ENCODE peak calls at places on chromosomes 11 and 22, in four cellular contexts. One of them, this sample, is unnamed.

GRCh38 chr11:62705401-62705800 is 1.8 kb downstream of the BSCL2 start:
- DNase-seq in heart left ventricle: no peak
- DNase-seq in mammary epithelial cell: peak; percentile 37
- DNase-seq in body of pancreas: peak; percentile 62
- DNase-seq in this sample: no peak

GRCh38 chr11:70071996-70072395 is 6.1 kb upstream of the ANO1 start:
- DNase-seq in mammary epithelial cell: no peak
- DNase-seq in heart left ventricle: no peak
- DNase-seq in body of pancreas: no peak
- DNase-seq in this sample: no peak

GRCh38 chr22:40218152-40218551 is 40.4 kb downstream of the TNRC6B start:
- DNase-seq in heart left ventricle: no peak
- DNase-seq in mammary epithelial cell: no peak
- DNase-seq in body of pancreas: no peak
- DNase-seq in this sample: no peak

GRCh38 chr11:57527056-57527631 is 3.4 kb downstream of the TIMM10 start:
- DNase-seq in heart left ventricle: peak; percentile 71
- DNase-seq in mammary epithelial cell: peak; percentile 32
- DNase-seq in body of pancreas: peak; percentile 83
- DNase-seq in this sample: peak; percentile 48

GRCh38 chr11:2459796-2460531 is 15.2 kb downstream of the KCNQ1 start:
- DNase-seq in heart left ventricle: peak; percentile 62
- DNase-seq in body of pancreas: peak; percentile 65
- DNase-seq in mammary epithelial cell: no peak
- DNase-seq in this sample: no peak

GRCh38 chr11:103877221-103877620 is 159.2 kb upstream of the DDI1 start:
- DNase-seq in mammary epithelial cell: peak; percentile 5
- DNase-seq in body of pancreas: no peak
- DNase-seq in heart left ventricle: no peak
- DNase-seq in this sample: no peak

GRCh38 chr11:31327417-31327816 is 42.1 kb downstream of the DCDC1 start:
- DNase-seq in mammary epithelial cell: no peak
- DNase-seq in body of pancreas: no peak
- DNase-seq in heart left ventricle: no peak
- DNase-seq in this sample: no peak

GRCh38 chr11:108034952-108035351 is 26.3 kb downstream of the CUL5 start:
- DNase-seq in body of pancreas: no peak
- DNase-seq in mammary epithelial cell: no peak
- DNase-seq in heart left ventricle: no peak
- DNase-seq in this sample: no peak

GRCh38 chr22:20130319-20130718 is 1.3 kb upstream of the ZDHHC8 start:
- DNase-seq in heart left ventricle: no peak
- DNase-seq in mammary epithelial cell: no peak
- DNase-seq in body of pancreas: peak; percentile 25
- DNase-seq in this sample: no peak

GRCh38 chr11:12179019-12179418 is 68.6 kb downstream of the MICAL2 start:
- DNase-seq in heart left ventricle: no peak
- DNase-seq in mammary epithelial cell: no peak
- DNase-seq in body of pancreas: peak; percentile 87
- DNase-seq in this sample: no peak

GRCh38 chr11:96218901-96219300 is 124.1 kb downstream of the MAML2 start:
- DNase-seq in heart left ventricle: no peak
- DNase-seq in mammary epithelial cell: no peak
- DNase-seq in body of pancreas: no peak
- DNase-seq in this sample: no peak

GRCh38 chr11:69726481-69726880 is 22.7 kb upstream of the FGF19 start:
- DNase-seq in mammary epithelial cell: no peak
- DNase-seq in heart left ventricle: no peak
- DNase-seq in body of pancreas: no peak
- DNase-seq in this sample: no peak

GRCh38 chr11:107043242-107043991 is 25.1 kb upstream of the GUCY1A2 start:
- DNase-seq in heart left ventricle: no peak
- DNase-seq in body of pancreas: no peak
- DNase-seq in mammary epithelial cell: peak; percentile 87
- DNase-seq in this sample: no peak

GRCh38 chr11:94762208-94762607 is 5.9 kb upstream of the AMOTL1 start:
- DNase-seq in heart left ventricle: no peak
- DNase-seq in body of pancreas: peak; percentile 32
- DNase-seq in mammary epithelial cell: no peak
- DNase-seq in this sample: no peak

GRCh38 chr11:3841426-3842304 is 906 bp upstream of the RHOG start:
- DNase-seq in body of pancreas: peak; percentile 85
- DNase-seq in mammary epithelial cell: no peak
- DNase-seq in heart left ventricle: peak; percentile 94
- DNase-seq in this sample: peak; percentile 97

GRCh38 chr11:112537846-112538330 is 277.2 kb upstream of the PLET1 start:
- DNase-seq in mammary epithelial cell: peak; percentile 87
- DNase-seq in body of pancreas: peak; percentile 11
- DNase-seq in heart left ventricle: no peak
- DNase-seq in this sample: no peak

GRCh38 chr11:120219935-120220746 is 9.3 kb downstream of the OAF start:
- DNase-seq in body of pancreas: no peak
- DNase-seq in mammary epithelial cell: no peak
- DNase-seq in heart left ventricle: peak; percentile 31
- DNase-seq in this sample: no peak

GRCh38 chr11:72224587-72225410 is at the start of gene INPPL1:
- DNase-seq in mammary epithelial cell: peak; percentile 35
- DNase-seq in heart left ventricle: no peak
- DNase-seq in body of pancreas: peak; percentile 66
- DNase-seq in this sample: no peak

This sample was measured in T-cell.